ENCODE peak calls at places on chromosomes 2 and 18, in ten cellular contexts. One of them, this sample, is unnamed.

GRCh38 chr2:217204358-217204757 is 344.5 kb upstream of the TNP1 start:
- DNase-seq in NCI-H510A treated with DMSO at 0.1 percent for 48 hours: no peak
- DNase-seq in fibroblast of lung: peak
- DNase-seq in SHP77 treated with DMSO at 0.1 percent for 48 hours: no peak
- DNase-seq in nucleus accumbens: no peak
- DNase-seq in activated CD4-positive, alpha-beta T cell treated with anti-CD3 and anti-CD28 coated beads, Interleukin-2, amount 50 U/mL, for 1 hour: no peak
- DNase-seq in epithelial cell of esophagus: no peak
- DNase-seq in effector CD4-positive, alpha-beta T cell: no peak
- DNase-seq in cerebellar cortex: no peak
- DNase-seq in stimulated activated CD4-positive, alpha-beta T cell treated with anti-CD3 and anti-CD28 coated beads, Interleukin-15, amount 100 ng/mL, for 24 hours: no peak
- DNase-seq in this sample: peak

GRCh38 chr2:235045336-235045972 is 93.6 kb downstream of the SH3BP4 start:
- DNase-seq in NCI-H510A treated with DMSO at 0.1 percent for 48 hours: no peak
- DNase-seq in fibroblast of lung: no peak
- DNase-seq in SHP77 treated with DMSO at 0.1 percent for 48 hours: no peak
- DNase-seq in nucleus accumbens: no peak
- DNase-seq in activated CD4-positive, alpha-beta T cell treated with anti-CD3 and anti-CD28 coated beads, Interleukin-2, amount 50 U/mL, for 1 hour: no peak
- DNase-seq in epithelial cell of esophagus: no peak
- DNase-seq in effector CD4-positive, alpha-beta T cell: no peak
- DNase-seq in cerebellar cortex: no peak
- DNase-seq in stimulated activated CD4-positive, alpha-beta T cell treated with anti-CD3 and anti-CD28 coated beads, Interleukin-15, amount 100 ng/mL, for 24 hours: no peak
- DNase-seq in this sample: no peak

GRCh38 chr2:72350852-72351251 is 203.2 kb upstream of the CYP26B1 start:
- DNase-seq in NCI-H510A treated with DMSO at 0.1 percent for 48 hours: no peak
- DNase-seq in fibroblast of lung: no peak
- DNase-seq in SHP77 treated with DMSO at 0.1 percent for 48 hours: no peak
- DNase-seq in nucleus accumbens: no peak
- DNase-seq in activated CD4-positive, alpha-beta T cell treated with anti-CD3 and anti-CD28 coated beads, Interleukin-2, amount 50 U/mL, for 1 hour: no peak
- DNase-seq in epithelial cell of esophagus: peak
- DNase-seq in effector CD4-positive, alpha-beta T cell: no peak
- DNase-seq in cerebellar cortex: no peak
- DNase-seq in stimulated activated CD4-positive, alpha-beta T cell treated with anti-CD3 and anti-CD28 coated beads, Interleukin-15, amount 100 ng/mL, for 24 hours: no peak
- DNase-seq in this sample: peak

GRCh38 chr18:55821219-55821618 is 233.2 kb upstream of the TCF4 start:
- DNase-seq in NCI-H510A treated with DMSO at 0.1 percent for 48 hours: no peak
- DNase-seq in fibroblast of lung: peak
- DNase-seq in SHP77 treated with DMSO at 0.1 percent for 48 hours: no peak
- DNase-seq in nucleus accumbens: no peak
- DNase-seq in activated CD4-positive, alpha-beta T cell treated with anti-CD3 and anti-CD28 coated beads, Interleukin-2, amount 50 U/mL, for 1 hour: no peak
- DNase-seq in epithelial cell of esophagus: peak
- DNase-seq in effector CD4-positive, alpha-beta T cell: no peak
- DNase-seq in cerebellar cortex: no peak
- DNase-seq in stimulated activated CD4-positive, alpha-beta T cell treated with anti-CD3 and anti-CD28 coated beads, Interleukin-15, amount 100 ng/mL, for 24 hours: no peak
- DNase-seq in this sample: peak

GRCh38 chr18:48308027-48308635 is 101.1 kb downstream of the ZBTB7C start:
- DNase-seq in NCI-H510A treated with DMSO at 0.1 percent for 48 hours: peak
- DNase-seq in fibroblast of lung: no peak
- DNase-seq in SHP77 treated with DMSO at 0.1 percent for 48 hours: no peak
- DNase-seq in nucleus accumbens: no peak
- DNase-seq in activated CD4-positive, alpha-beta T cell treated with anti-CD3 and anti-CD28 coated beads, Interleukin-2, amount 50 U/mL, for 1 hour: no peak
- DNase-seq in epithelial cell of esophagus: peak
- DNase-seq in effector CD4-positive, alpha-beta T cell: no peak
- DNase-seq in cerebellar cortex: no peak
- DNase-seq in stimulated activated CD4-positive, alpha-beta T cell treated with anti-CD3 and anti-CD28 coated beads, Interleukin-15, amount 100 ng/mL, for 24 hours: no peak
- DNase-seq in this sample: peak

GRCh38 chr18:67428805-67429204 is 87.7 kb downstream of the DSEL start:
- DNase-seq in NCI-H510A treated with DMSO at 0.1 percent for 48 hours: no peak
- DNase-seq in fibroblast of lung: peak
- DNase-seq in SHP77 treated with DMSO at 0.1 percent for 48 hours: no peak
- DNase-seq in nucleus accumbens: no peak
- DNase-seq in activated CD4-positive, alpha-beta T cell treated with anti-CD3 and anti-CD28 coated beads, Interleukin-2, amount 50 U/mL, for 1 hour: no peak
- DNase-seq in epithelial cell of esophagus: no peak
- DNase-seq in effector CD4-positive, alpha-beta T cell: no peak
- DNase-seq in cerebellar cortex: no peak
- DNase-seq in stimulated activated CD4-positive, alpha-beta T cell treated with anti-CD3 and anti-CD28 coated beads, Interleukin-15, amount 100 ng/mL, for 24 hours: no peak
- DNase-seq in this sample: no peak

GRCh38 chr18:3704556-3705162 is 254.7 kb downstream of the TGIF1 start:
- DNase-seq in NCI-H510A treated with DMSO at 0.1 percent for 48 hours: no peak
- DNase-seq in fibroblast of lung: no peak
- DNase-seq in SHP77 treated with DMSO at 0.1 percent for 48 hours: no peak
- DNase-seq in nucleus accumbens: no peak
- DNase-seq in activated CD4-positive, alpha-beta T cell treated with anti-CD3 and anti-CD28 coated beads, Interleukin-2, amount 50 U/mL, for 1 hour: no peak
- DNase-seq in epithelial cell of esophagus: no peak
- DNase-seq in effector CD4-positive, alpha-beta T cell: no peak
- DNase-seq in cerebellar cortex: peak
- DNase-seq in stimulated activated CD4-positive, alpha-beta T cell treated with anti-CD3 and anti-CD28 coated beads, Interleukin-15, amount 100 ng/mL, for 24 hours: no peak
- DNase-seq in this sample: no peak

GRCh38 chr2:61247204-61247812 is 85.3 kb downstream of the C2orf74 start:
- DNase-seq in NCI-H510A treated with DMSO at 0.1 percent for 48 hours: no peak
- DNase-seq in fibroblast of lung: peak
- DNase-seq in SHP77 treated with DMSO at 0.1 percent for 48 hours: no peak
- DNase-seq in nucleus accumbens: no peak
- DNase-seq in activated CD4-positive, alpha-beta T cell treated with anti-CD3 and anti-CD28 coated beads, Interleukin-2, amount 50 U/mL, for 1 hour: no peak
- DNase-seq in epithelial cell of esophagus: peak
- DNase-seq in effector CD4-positive, alpha-beta T cell: no peak
- DNase-seq in cerebellar cortex: no peak
- DNase-seq in stimulated activated CD4-positive, alpha-beta T cell treated with anti-CD3 and anti-CD28 coated beads, Interleukin-15, amount 100 ng/mL, for 24 hours: no peak
- DNase-seq in this sample: peak

GRCh38 chr2:43224571-43225092 is 1.8 kb downstream of the ZFP36L2 start:
- DNase-seq in NCI-H510A treated with DMSO at 0.1 percent for 48 hours: no peak
- DNase-seq in fibroblast of lung: peak
- DNase-seq in SHP77 treated with DMSO at 0.1 percent for 48 hours: no peak
- DNase-seq in nucleus accumbens: no peak
- DNase-seq in activated CD4-positive, alpha-beta T cell treated with anti-CD3 and anti-CD28 coated beads, Interleukin-2, amount 50 U/mL, for 1 hour: peak
- DNase-seq in epithelial cell of esophagus: peak
- DNase-seq in effector CD4-positive, alpha-beta T cell: peak
- DNase-seq in cerebellar cortex: no peak
- DNase-seq in stimulated activated CD4-positive, alpha-beta T cell treated with anti-CD3 and anti-CD28 coated beads, Interleukin-15, amount 100 ng/mL, for 24 hours: peak
- DNase-seq in this sample: no peak

GRCh38 chr18:23257686-23258565 is 122.6 kb downstream of the CABLES1 start:
- DNase-seq in NCI-H510A treated with DMSO at 0.1 percent for 48 hours: no peak
- DNase-seq in fibroblast of lung: peak
- DNase-seq in SHP77 treated with DMSO at 0.1 percent for 48 hours: no peak
- DNase-seq in nucleus accumbens: no peak
- DNase-seq in activated CD4-positive, alpha-beta T cell treated with anti-CD3 and anti-CD28 coated beads, Interleukin-2, amount 50 U/mL, for 1 hour: no peak
- DNase-seq in epithelial cell of esophagus: peak
- DNase-seq in effector CD4-positive, alpha-beta T cell: no peak
- DNase-seq in cerebellar cortex: no peak
- DNase-seq in stimulated activated CD4-positive, alpha-beta T cell treated with anti-CD3 and anti-CD28 coated beads, Interleukin-15, amount 100 ng/mL, for 24 hours: no peak
- DNase-seq in this sample: peak

GRCh38 chr2:221571391-221572179 is 519 bp downstream of the EPHA4 start:
- DNase-seq in NCI-H510A treated with DMSO at 0.1 percent for 48 hours: no peak
- DNase-seq in fibroblast of lung: peak
- DNase-seq in SHP77 treated with DMSO at 0.1 percent for 48 hours: no peak
- DNase-seq in nucleus accumbens: no peak
- DNase-seq in activated CD4-positive, alpha-beta T cell treated with anti-CD3 and anti-CD28 coated beads, Interleukin-2, amount 50 U/mL, for 1 hour: no peak
- DNase-seq in epithelial cell of esophagus: peak
- DNase-seq in effector CD4-positive, alpha-beta T cell: peak
- DNase-seq in cerebellar cortex: peak
- DNase-seq in stimulated activated CD4-positive, alpha-beta T cell treated with anti-CD3 and anti-CD28 coated beads, Interleukin-15, amount 100 ng/mL, for 24 hours: peak
- DNase-seq in this sample: peak

GRCh38 chr2:145066795-145067194 is 546.9 kb upstream of the ZEB2 start:
- DNase-seq in NCI-H510A treated with DMSO at 0.1 percent for 48 hours: no peak
- DNase-seq in fibroblast of lung: no peak
- DNase-seq in SHP77 treated with DMSO at 0.1 percent for 48 hours: no peak
- DNase-seq in nucleus accumbens: peak
- DNase-seq in activated CD4-positive, alpha-beta T cell treated with anti-CD3 and anti-CD28 coated beads, Interleukin-2, amount 50 U/mL, for 1 hour: no peak
- DNase-seq in epithelial cell of esophagus: no peak
- DNase-seq in effector CD4-positive, alpha-beta T cell: no peak
- DNase-seq in cerebellar cortex: no peak
- DNase-seq in stimulated activated CD4-positive, alpha-beta T cell treated with anti-CD3 and anti-CD28 coated beads, Interleukin-15, amount 100 ng/mL, for 24 hours: no peak
- DNase-seq in this sample: no peak

GRCh38 chr18:72867721-72868665 is at the start of gene NETO1:
- DNase-seq in NCI-H510A treated with DMSO at 0.1 percent for 48 hours: peak
- DNase-seq in fibroblast of lung: no peak
- DNase-seq in SHP77 treated with DMSO at 0.1 percent for 48 hours: no peak
- DNase-seq in nucleus accumbens: no peak
- DNase-seq in activated CD4-positive, alpha-beta T cell treated with anti-CD3 and anti-CD28 coated beads, Interleukin-2, amount 50 U/mL, for 1 hour: no peak
- DNase-seq in epithelial cell of esophagus: peak
- DNase-seq in effector CD4-positive, alpha-beta T cell: no peak
- DNase-seq in cerebellar cortex: no peak
- DNase-seq in stimulated activated CD4-positive, alpha-beta T cell treated with anti-CD3 and anti-CD28 coated beads, Interleukin-15, amount 100 ng/mL, for 24 hours: peak
- DNase-seq in this sample: peak

GRCh38 chr2:182038579-182038978 is 52.9 kb downstream of the PPP1R1C start:
- DNase-seq in NCI-H510A treated with DMSO at 0.1 percent for 48 hours: no peak
- DNase-seq in fibroblast of lung: peak
- DNase-seq in SHP77 treated with DMSO at 0.1 percent for 48 hours: no peak
- DNase-seq in nucleus accumbens: no peak
- DNase-seq in activated CD4-positive, alpha-beta T cell treated with anti-CD3 and anti-CD28 coated beads, Interleukin-2, amount 50 U/mL, for 1 hour: no peak
- DNase-seq in epithelial cell of esophagus: peak
- DNase-seq in effector CD4-positive, alpha-beta T cell: no peak
- DNase-seq in cerebellar cortex: no peak
- DNase-seq in stimulated activated CD4-positive, alpha-beta T cell treated with anti-CD3 and anti-CD28 coated beads, Interleukin-15, amount 100 ng/mL, for 24 hours: no peak
- DNase-seq in this sample: peak

GRCh38 chr2:184125867-184126266 is 472.5 kb upstream of the ZNF804A start:
- DNase-seq in NCI-H510A treated with DMSO at 0.1 percent for 48 hours: no peak
- DNase-seq in fibroblast of lung: no peak
- DNase-seq in SHP77 treated with DMSO at 0.1 percent for 48 hours: no peak
- DNase-seq in nucleus accumbens: no peak
- DNase-seq in activated CD4-positive, alpha-beta T cell treated with anti-CD3 and anti-CD28 coated beads, Interleukin-2, amount 50 U/mL, for 1 hour: no peak
- DNase-seq in epithelial cell of esophagus: peak
- DNase-seq in effector CD4-positive, alpha-beta T cell: no peak
- DNase-seq in cerebellar cortex: no peak
- DNase-seq in stimulated activated CD4-positive, alpha-beta T cell treated with anti-CD3 and anti-CD28 coated beads, Interleukin-15, amount 100 ng/mL, for 24 hours: no peak
- DNase-seq in this sample: no peak

GRCh38 chr2:238936162-238937052 is 88.5 kb downstream of the TWIST2 start:
- DNase-seq in NCI-H510A treated with DMSO at 0.1 percent for 48 hours: no peak
- DNase-seq in fibroblast of lung: no peak
- DNase-seq in SHP77 treated with DMSO at 0.1 percent for 48 hours: no peak
- DNase-seq in nucleus accumbens: no peak
- DNase-seq in activated CD4-positive, alpha-beta T cell treated with anti-CD3 and anti-CD28 coated beads, Interleukin-2, amount 50 U/mL, for 1 hour: no peak
- DNase-seq in epithelial cell of esophagus: no peak
- DNase-seq in effector CD4-positive, alpha-beta T cell: no peak
- DNase-seq in cerebellar cortex: no peak
- DNase-seq in stimulated activated CD4-positive, alpha-beta T cell treated with anti-CD3 and anti-CD28 coated beads, Interleukin-15, amount 100 ng/mL, for 24 hours: no peak
- DNase-seq in this sample: no peak

GRCh38 chr2:235300368-235301201 is 193.3 kb upstream of the AGAP1 start:
- DNase-seq in NCI-H510A treated with DMSO at 0.1 percent for 48 hours: peak
- DNase-seq in fibroblast of lung: peak
- DNase-seq in SHP77 treated with DMSO at 0.1 percent for 48 hours: no peak
- DNase-seq in nucleus accumbens: no peak
- DNase-seq in activated CD4-positive, alpha-beta T cell treated with anti-CD3 and anti-CD28 coated beads, Interleukin-2, amount 50 U/mL, for 1 hour: no peak
- DNase-seq in epithelial cell of esophagus: peak
- DNase-seq in effector CD4-positive, alpha-beta T cell: no peak
- DNase-seq in cerebellar cortex: peak
- DNase-seq in stimulated activated CD4-positive, alpha-beta T cell treated with anti-CD3 and anti-CD28 coated beads, Interleukin-15, amount 100 ng/mL, for 24 hours: no peak
- DNase-seq in this sample: peak

GRCh38 chr2:751474-751873 is 74.3 kb upstream of the TMEM18 start:
- DNase-seq in NCI-H510A treated with DMSO at 0.1 percent for 48 hours: no peak
- DNase-seq in fibroblast of lung: no peak
- DNase-seq in SHP77 treated with DMSO at 0.1 percent for 48 hours: no peak
- DNase-seq in nucleus accumbens: no peak
- DNase-seq in activated CD4-positive, alpha-beta T cell treated with anti-CD3 and anti-CD28 coated beads, Interleukin-2, amount 50 U/mL, for 1 hour: no peak
- DNase-seq in epithelial cell of esophagus: no peak
- DNase-seq in effector CD4-positive, alpha-beta T cell: no peak
- DNase-seq in cerebellar cortex: no peak
- DNase-seq in stimulated activated CD4-positive, alpha-beta T cell treated with anti-CD3 and anti-CD28 coated beads, Interleukin-15, amount 100 ng/mL, for 24 hours: no peak
- DNase-seq in this sample: no peak

GRCh38 chr2:206415618-206416243 is 27.6 kb upstream of the ADAM23 start:
- DNase-seq in NCI-H510A treated with DMSO at 0.1 percent for 48 hours: no peak
- DNase-seq in fibroblast of lung: no peak
- DNase-seq in SHP77 treated with DMSO at 0.1 percent for 48 hours: no peak
- DNase-seq in nucleus accumbens: no peak
- DNase-seq in activated CD4-positive, alpha-beta T cell treated with anti-CD3 and anti-CD28 coated beads, Interleukin-2, amount 50 U/mL, for 1 hour: no peak
- DNase-seq in epithelial cell of esophagus: no peak
- DNase-seq in effector CD4-positive, alpha-beta T cell: no peak
- DNase-seq in cerebellar cortex: no peak
- DNase-seq in stimulated activated CD4-positive, alpha-beta T cell treated with anti-CD3 and anti-CD28 coated beads, Interleukin-15, amount 100 ng/mL, for 24 hours: no peak
- DNase-seq in this sample: no peak

GRCh38 chr18:50558157-50558556 is 1.7 kb upstream of the MAPK4 start:
- DNase-seq in NCI-H510A treated with DMSO at 0.1 percent for 48 hours: peak
- DNase-seq in fibroblast of lung: no peak
- DNase-seq in SHP77 treated with DMSO at 0.1 percent for 48 hours: no peak
- DNase-seq in nucleus accumbens: no peak
- DNase-seq in activated CD4-positive, alpha-beta T cell treated with anti-CD3 and anti-CD28 coated beads, Interleukin-2, amount 50 U/mL, for 1 hour: no peak
- DNase-seq in epithelial cell of esophagus: no peak
- DNase-seq in effector CD4-positive, alpha-beta T cell: no peak
- DNase-seq in cerebellar cortex: no peak
- DNase-seq in stimulated activated CD4-positive, alpha-beta T cell treated with anti-CD3 and anti-CD28 coated beads, Interleukin-15, amount 100 ng/mL, for 24 hours: no peak
- DNase-seq in this sample: no peak

GRCh38 chr18:37408676-37409305 is 156.8 kb downstream of the CELF4 start:
- DNase-seq in NCI-H510A treated with DMSO at 0.1 percent for 48 hours: no peak
- DNase-seq in fibroblast of lung: no peak
- DNase-seq in SHP77 treated with DMSO at 0.1 percent for 48 hours: no peak
- DNase-seq in nucleus accumbens: no peak
- DNase-seq in activated CD4-positive, alpha-beta T cell treated with anti-CD3 and anti-CD28 coated beads, Interleukin-2, amount 50 U/mL, for 1 hour: no peak
- DNase-seq in epithelial cell of esophagus: no peak
- DNase-seq in effector CD4-positive, alpha-beta T cell: no peak
- DNase-seq in cerebellar cortex: peak
- DNase-seq in stimulated activated CD4-positive, alpha-beta T cell treated with anti-CD3 and anti-CD28 coated beads, Interleukin-15, amount 100 ng/mL, for 24 hours: no peak
- DNase-seq in this sample: no peak

GRCh38 chr2:11368059-11368572 is 23.7 kb upstream of the ROCK2 start:
- DNase-seq in NCI-H510A treated with DMSO at 0.1 percent for 48 hours: no peak
- DNase-seq in fibroblast of lung: peak
- DNase-seq in SHP77 treated with DMSO at 0.1 percent for 48 hours: no peak
- DNase-seq in nucleus accumbens: peak
- DNase-seq in activated CD4-positive, alpha-beta T cell treated with anti-CD3 and anti-CD28 coated beads, Interleukin-2, amount 50 U/mL, for 1 hour: no peak
- DNase-seq in epithelial cell of esophagus: no peak
- DNase-seq in effector CD4-positive, alpha-beta T cell: no peak
- DNase-seq in cerebellar cortex: peak
- DNase-seq in stimulated activated CD4-positive, alpha-beta T cell treated with anti-CD3 and anti-CD28 coated beads, Interleukin-15, amount 100 ng/mL, for 24 hours: no peak
- DNase-seq in this sample: no peak

GRCh38 chr18:48800877-48801727 is 149.7 kb downstream of the SMAD7 start:
- DNase-seq in NCI-H510A treated with DMSO at 0.1 percent for 48 hours: no peak
- DNase-seq in fibroblast of lung: peak
- DNase-seq in SHP77 treated with DMSO at 0.1 percent for 48 hours: no peak
- DNase-seq in nucleus accumbens: no peak
- DNase-seq in activated CD4-positive, alpha-beta T cell treated with anti-CD3 and anti-CD28 coated beads, Interleukin-2, amount 50 U/mL, for 1 hour: no peak
- DNase-seq in epithelial cell of esophagus: no peak
- DNase-seq in effector CD4-positive, alpha-beta T cell: no peak
- DNase-seq in cerebellar cortex: no peak
- DNase-seq in stimulated activated CD4-positive, alpha-beta T cell treated with anti-CD3 and anti-CD28 coated beads, Interleukin-15, amount 100 ng/mL, for 24 hours: peak
- DNase-seq in this sample: no peak

GRCh38 chr2:217801711-217802110 is 201.1 kb downstream of the TNS1 start:
- DNase-seq in NCI-H510A treated with DMSO at 0.1 percent for 48 hours: no peak
- DNase-seq in fibroblast of lung: no peak
- DNase-seq in SHP77 treated with DMSO at 0.1 percent for 48 hours: no peak
- DNase-seq in nucleus accumbens: no peak
- DNase-seq in activated CD4-positive, alpha-beta T cell treated with anti-CD3 and anti-CD28 coated beads, Interleukin-2, amount 50 U/mL, for 1 hour: no peak
- DNase-seq in epithelial cell of esophagus: no peak
- DNase-seq in effector CD4-positive, alpha-beta T cell: no peak
- DNase-seq in cerebellar cortex: no peak
- DNase-seq in stimulated activated CD4-positive, alpha-beta T cell treated with anti-CD3 and anti-CD28 coated beads, Interleukin-15, amount 100 ng/mL, for 24 hours: no peak
- DNase-seq in this sample: no peak

GRCh38 chr18:31685097-31686082 is 1.0 kb upstream of the B4GALT6 start:
- DNase-seq in NCI-H510A treated with DMSO at 0.1 percent for 48 hours: peak
- DNase-seq in fibroblast of lung: peak
- DNase-seq in SHP77 treated with DMSO at 0.1 percent for 48 hours: peak
- DNase-seq in nucleus accumbens: peak
- DNase-seq in activated CD4-positive, alpha-beta T cell treated with anti-CD3 and anti-CD28 coated beads, Interleukin-2, amount 50 U/mL, for 1 hour: peak
- DNase-seq in epithelial cell of esophagus: peak
- DNase-seq in effector CD4-positive, alpha-beta T cell: peak
- DNase-seq in cerebellar cortex: peak
- DNase-seq in stimulated activated CD4-positive, alpha-beta T cell treated with anti-CD3 and anti-CD28 coated beads, Interleukin-15, amount 100 ng/mL, for 24 hours: peak
- DNase-seq in this sample: peak

GRCh38 chr2:232776435-232776834 is at the start of gene KCNJ13:
- DNase-seq in NCI-H510A treated with DMSO at 0.1 percent for 48 hours: no peak
- DNase-seq in fibroblast of lung: no peak
- DNase-seq in SHP77 treated with DMSO at 0.1 percent for 48 hours: no peak
- DNase-seq in nucleus accumbens: no peak
- DNase-seq in activated CD4-positive, alpha-beta T cell treated with anti-CD3 and anti-CD28 coated beads, Interleukin-2, amount 50 U/mL, for 1 hour: no peak
- DNase-seq in epithelial cell of esophagus: no peak
- DNase-seq in effector CD4-positive, alpha-beta T cell: no peak
- DNase-seq in cerebellar cortex: no peak
- DNase-seq in stimulated activated CD4-positive, alpha-beta T cell treated with anti-CD3 and anti-CD28 coated beads, Interleukin-15, amount 100 ng/mL, for 24 hours: no peak
- DNase-seq in this sample: no peak

GRCh38 chr2:201130524-201131186 is 14.7 kb downstream of the CFLAR start:
- DNase-seq in NCI-H510A treated with DMSO at 0.1 percent for 48 hours: no peak
- DNase-seq in fibroblast of lung: peak
- DNase-seq in SHP77 treated with DMSO at 0.1 percent for 48 hours: no peak
- DNase-seq in nucleus accumbens: no peak
- DNase-seq in activated CD4-positive, alpha-beta T cell treated with anti-CD3 and anti-CD28 coated beads, Interleukin-2, amount 50 U/mL, for 1 hour: no peak
- DNase-seq in epithelial cell of esophagus: peak
- DNase-seq in effector CD4-positive, alpha-beta T cell: peak
- DNase-seq in cerebellar cortex: no peak
- DNase-seq in stimulated activated CD4-positive, alpha-beta T cell treated with anti-CD3 and anti-CD28 coated beads, Interleukin-15, amount 100 ng/mL, for 24 hours: peak
- DNase-seq in this sample: peak

GRCh38 chr2:26606847-26607190 is 34.3 kb downstream of the CIB4 start:
- DNase-seq in NCI-H510A treated with DMSO at 0.1 percent for 48 hours: no peak
- DNase-seq in fibroblast of lung: no peak
- DNase-seq in SHP77 treated with DMSO at 0.1 percent for 48 hours: no peak
- DNase-seq in nucleus accumbens: no peak
- DNase-seq in activated CD4-positive, alpha-beta T cell treated with anti-CD3 and anti-CD28 coated beads, Interleukin-2, amount 50 U/mL, for 1 hour: no peak
- DNase-seq in epithelial cell of esophagus: peak
- DNase-seq in effector CD4-positive, alpha-beta T cell: no peak
- DNase-seq in cerebellar cortex: no peak
- DNase-seq in stimulated activated CD4-positive, alpha-beta T cell treated with anti-CD3 and anti-CD28 coated beads, Interleukin-15, amount 100 ng/mL, for 24 hours: no peak
- DNase-seq in this sample: peak

This sample was measured in mammary epithelial cell.